ENCODE peak calls at places on chromosomes 4 and X, in five cellular contexts. P is CD8-positive, alpha-beta memory T cell; E is EH; O is heart left ventricle; B is H1. F is an unnamed sample.

GRCh38 chr4:61004651-61005170 is 195.4 kb upstream of the ADGRL3 start:
- DNase-seq in P (no peak), B (no peak), E (no peak), O (no peak), F (no peak)

GRCh38 chrX:148928803-148929202 is 428.4 kb downstream of the AFF2 start:
- DNase-seq in O (no peak), E (peak), P (no peak), B (no peak), F (no peak)

GRCh38 chr4:65865489-65865888 is 195.2 kb upstream of the EPHA5 start:
- DNase-seq in B (no peak), O (no peak), P (no peak), E (peak), F (peak)

GRCh38 chr4:145130788-145131398 is 32.8 kb downstream of the ABCE1 start:
- DNase-seq in B (no peak), E (peak), O (no peak), P (no peak), F (no peak)

GRCh38 chr4:26372525-26373172 is 51.8 kb downstream of the RBPJ start:
- DNase-seq in E (peak), P (peak), O (no peak), B (no peak), F (no peak)

GRCh38 chrX:21047034-21047455 is 327.2 kb upstream of the CNKSR2 start:
- DNase-seq in O (no peak), B (peak), P (no peak), E (no peak), F (no peak)

GRCh38 chr4:118270492-118270891 is 82.3 kb downstream of the PRSS12 start:
- DNase-seq in B (no peak), P (peak), O (no peak), E (peak), F (no peak)

GRCh38 chr4:14264437-14264836 is 636.9 kb upstream of the BOD1L1 start:
- DNase-seq in P (no peak), B (no peak), E (peak), O (no peak), F (no peak)

GRCh38 chrX:119763836-119764387 is 5.5 kb downstream of the SOWAHD start:
- DNase-seq in E (no peak), O (no peak), B (no peak), P (no peak), F (no peak)

GRCh38 chr4:75673959-75674328 is 733 bp upstream of the G3BP2 start:
- DNase-seq in P (no peak), O (no peak), E (peak), B (no peak), F (peak)

GRCh38 chr4:337932-338758 is 531 bp downstream of the ZNF141 start:
- DNase-seq in P (no peak), O (peak), E (no peak), B (no peak), F (peak)

GRCh38 chrX:38215141-38215540 is 5.5 kb downstream of the SRPX start:
- DNase-seq in E (peak), O (no peak), B (no peak), P (no peak), F (no peak)

GRCh38 chr4:138670681-138671080 is 344.9 kb upstream of the NOCT start:
- DNase-seq in B (no peak), E (no peak), O (no peak), P (no peak), F (no peak)

GRCh38 chr4:63841266-63841665 is 568.0 kb downstream of the TECRL start:
- DNase-seq in B (no peak), O (no peak), P (no peak), E (no peak), F (no peak)

GRCh38 chrX:143094501-143095110 is 68.9 kb downstream of the SPANXN4 start:
- DNase-seq in B (no peak), O (no peak), P (no peak), E (no peak), F (no peak)

GRCh38 chr4:106032851-106033286 is 137.6 kb downstream of the NPNT start:
- DNase-seq in O (peak), E (peak), B (no peak), P (no peak), F (no peak)

GRCh38 chrX:23317799-23318724 is 16.6 kb upstream of the PTCHD1 start:
- DNase-seq in O (no peak), B (no peak), E (peak), P (peak), F (peak)

F was measured in testis.